ENCODE peak calls at places on chromosome 16, in six cellular contexts. One of them, this sample, is unnamed.

GRCh38 chr16:73064996-73065349 is 17.0 kb upstream of the ZFHX3 start:
- DNase-seq in RWPE1: no peak
- DNase-seq in tibial nerve: no peak
- DNase-seq in CD4-positive, alpha-beta T cell: no peak
- DNase-seq in astrocyte of the cerebellum: no peak
- DNase-seq in lower leg skin: no peak
- DNase-seq in this sample: no peak

GRCh38 chr16:14101415-14101814 is 30.3 kb downstream of the MRTFB start:
- DNase-seq in RWPE1: no peak
- DNase-seq in tibial nerve: no peak
- DNase-seq in CD4-positive, alpha-beta T cell: no peak
- DNase-seq in astrocyte of the cerebellum: no peak
- DNase-seq in lower leg skin: no peak
- DNase-seq in this sample: no peak

GRCh38 chr16:87252269-87252970 is 64.8 kb downstream of the C16orf95 start:
- DNase-seq in RWPE1: no peak
- DNase-seq in tibial nerve: no peak
- DNase-seq in CD4-positive, alpha-beta T cell: no peak
- DNase-seq in astrocyte of the cerebellum: no peak
- DNase-seq in lower leg skin: no peak
- DNase-seq in this sample: no peak

GRCh38 chr16:50781043-50781442 is 39.2 kb downstream of the CYLD start:
- DNase-seq in RWPE1: no peak
- DNase-seq in tibial nerve: no peak
- DNase-seq in CD4-positive, alpha-beta T cell: no peak
- DNase-seq in astrocyte of the cerebellum: no peak
- DNase-seq in lower leg skin: no peak
- DNase-seq in this sample: no peak

GRCh38 chr16:51049678-51050378 is 101.2 kb downstream of the SALL1 start:
- DNase-seq in RWPE1: no peak
- DNase-seq in tibial nerve: no peak
- DNase-seq in CD4-positive, alpha-beta T cell: no peak
- DNase-seq in astrocyte of the cerebellum: no peak
- DNase-seq in lower leg skin: no peak
- DNase-seq in this sample: no peak

GRCh38 chr16:89330177-89330856 is 112.8 kb downstream of the ZNF778 start:
- DNase-seq in RWPE1: peak
- DNase-seq in tibial nerve: no peak
- DNase-seq in CD4-positive, alpha-beta T cell: no peak
- DNase-seq in astrocyte of the cerebellum: no peak
- DNase-seq in lower leg skin: no peak
- DNase-seq in this sample: no peak

GRCh38 chr16:1983544-1984346 is at the start of gene GFER:
- DNase-seq in RWPE1: peak
- DNase-seq in tibial nerve: peak
- DNase-seq in CD4-positive, alpha-beta T cell: no peak
- DNase-seq in astrocyte of the cerebellum: peak
- DNase-seq in lower leg skin: peak
- DNase-seq in this sample: peak

GRCh38 chr16:89187337-89188063 is 12.8 kb downstream of the SLC22A31 start:
- DNase-seq in RWPE1: no peak
- DNase-seq in tibial nerve: no peak
- DNase-seq in CD4-positive, alpha-beta T cell: no peak
- DNase-seq in astrocyte of the cerebellum: no peak
- DNase-seq in lower leg skin: no peak
- DNase-seq in this sample: no peak

GRCh38 chr16:65125871-65126270 is 4.0 kb upstream of the CDH11 start:
- DNase-seq in RWPE1: no peak
- DNase-seq in tibial nerve: no peak
- DNase-seq in CD4-positive, alpha-beta T cell: no peak
- DNase-seq in astrocyte of the cerebellum: no peak
- DNase-seq in lower leg skin: no peak
- DNase-seq in this sample: no peak

GRCh38 chr16:87608400-87608985 is 6.2 kb downstream of the JPH3 start:
- DNase-seq in RWPE1: peak
- DNase-seq in tibial nerve: peak
- DNase-seq in CD4-positive, alpha-beta T cell: peak
- DNase-seq in astrocyte of the cerebellum: peak
- DNase-seq in lower leg skin: no peak
- DNase-seq in this sample: peak

GRCh38 chr16:21684199-21684598 is 20.4 kb downstream of the OTOA start:
- DNase-seq in RWPE1: no peak
- DNase-seq in tibial nerve: no peak
- DNase-seq in CD4-positive, alpha-beta T cell: peak
- DNase-seq in astrocyte of the cerebellum: no peak
- DNase-seq in lower leg skin: no peak
- DNase-seq in this sample: no peak

GRCh38 chr16:4011225-4011939 is 104.9 kb downstream of the ADCY9 start:
- DNase-seq in RWPE1: no peak
- DNase-seq in tibial nerve: no peak
- DNase-seq in CD4-positive, alpha-beta T cell: no peak
- DNase-seq in astrocyte of the cerebellum: peak
- DNase-seq in lower leg skin: no peak
- DNase-seq in this sample: no peak

GRCh38 chr16:53449816-53450517 is 15.7 kb downstream of the RBL2 start:
- DNase-seq in RWPE1: no peak
- DNase-seq in tibial nerve: no peak
- DNase-seq in CD4-positive, alpha-beta T cell: no peak
- DNase-seq in astrocyte of the cerebellum: no peak
- DNase-seq in lower leg skin: no peak
- DNase-seq in this sample: no peak

GRCh38 chr16:4093495-4094137 is 22.6 kb downstream of the ADCY9 start:
- DNase-seq in RWPE1: no peak
- DNase-seq in tibial nerve: no peak
- DNase-seq in CD4-positive, alpha-beta T cell: no peak
- DNase-seq in astrocyte of the cerebellum: no peak
- DNase-seq in lower leg skin: no peak
- DNase-seq in this sample: no peak

GRCh38 chr16:29834079-29834478 is 13.8 kb downstream of the MVP start:
- DNase-seq in RWPE1: no peak
- DNase-seq in tibial nerve: no peak
- DNase-seq in CD4-positive, alpha-beta T cell: no peak
- DNase-seq in astrocyte of the cerebellum: no peak
- DNase-seq in lower leg skin: no peak
- DNase-seq in this sample: no peak

GRCh38 chr16:9657659-9658058 is 524.6 kb downstream of the GRIN2A start:
- DNase-seq in RWPE1: no peak
- DNase-seq in tibial nerve: no peak
- DNase-seq in CD4-positive, alpha-beta T cell: no peak
- DNase-seq in astrocyte of the cerebellum: no peak
- DNase-seq in lower leg skin: no peak
- DNase-seq in this sample: no peak

GRCh38 chr16:21689107-21689506 is 25.3 kb downstream of the OTOA start:
- DNase-seq in RWPE1: no peak
- DNase-seq in tibial nerve: no peak
- DNase-seq in CD4-positive, alpha-beta T cell: no peak
- DNase-seq in astrocyte of the cerebellum: no peak
- DNase-seq in lower leg skin: no peak
- DNase-seq in this sample: no peak

GRCh38 chr16:35255816-35256215 is 1796.4 kb downstream of the TP53TG3F start:
- DNase-seq in RWPE1: no peak
- DNase-seq in tibial nerve: no peak
- DNase-seq in CD4-positive, alpha-beta T cell: no peak
- DNase-seq in astrocyte of the cerebellum: no peak
- DNase-seq in lower leg skin: no peak
- DNase-seq in this sample: no peak

GRCh38 chr16:21023509-21024202 is 123.1 kb downstream of the LYRM1 start:
- DNase-seq in RWPE1: no peak
- DNase-seq in tibial nerve: no peak
- DNase-seq in CD4-positive, alpha-beta T cell: no peak
- DNase-seq in astrocyte of the cerebellum: no peak
- DNase-seq in lower leg skin: no peak
- DNase-seq in this sample: no peak

GRCh38 chr16:50902457-50902856 is 160.6 kb downstream of the CYLD start:
- DNase-seq in RWPE1: no peak
- DNase-seq in tibial nerve: no peak
- DNase-seq in CD4-positive, alpha-beta T cell: no peak
- DNase-seq in astrocyte of the cerebellum: no peak
- DNase-seq in lower leg skin: no peak
- DNase-seq in this sample: no peak

GRCh38 chr16:83200005-83200779 is 573.4 kb downstream of the CDH13 start:
- DNase-seq in RWPE1: peak
- DNase-seq in tibial nerve: no peak
- DNase-seq in CD4-positive, alpha-beta T cell: no peak
- DNase-seq in astrocyte of the cerebellum: no peak
- DNase-seq in lower leg skin: no peak
- DNase-seq in this sample: no peak

GRCh38 chr16:89009343-89010209 is 32.6 kb upstream of the CBFA2T3 start:
- DNase-seq in RWPE1: no peak
- DNase-seq in tibial nerve: no peak
- DNase-seq in CD4-positive, alpha-beta T cell: no peak
- DNase-seq in astrocyte of the cerebellum: no peak
- DNase-seq in lower leg skin: no peak
- DNase-seq in this sample: no peak

GRCh38 chr16:9003322-9003721 is 39.6 kb upstream of the USP7 start:
- DNase-seq in RWPE1: no peak
- DNase-seq in tibial nerve: no peak
- DNase-seq in CD4-positive, alpha-beta T cell: no peak
- DNase-seq in astrocyte of the cerebellum: no peak
- DNase-seq in lower leg skin: no peak
- DNase-seq in this sample: no peak

GRCh38 chr16:87127766-87128147 is 189.4 kb downstream of the C16orf95 start:
- DNase-seq in RWPE1: no peak
- DNase-seq in tibial nerve: no peak
- DNase-seq in CD4-positive, alpha-beta T cell: no peak
- DNase-seq in astrocyte of the cerebellum: no peak
- DNase-seq in lower leg skin: no peak
- DNase-seq in this sample: no peak

GRCh38 chr16:27706156-27706705 is 156.3 kb downstream of the KATNIP start:
- DNase-seq in RWPE1: no peak
- DNase-seq in tibial nerve: no peak
- DNase-seq in CD4-positive, alpha-beta T cell: no peak
- DNase-seq in astrocyte of the cerebellum: no peak
- DNase-seq in lower leg skin: no peak
- DNase-seq in this sample: no peak

GRCh38 chr16:56788435-56788834 is 58.5 kb downstream of the NUP93 start:
- DNase-seq in RWPE1: no peak
- DNase-seq in tibial nerve: no peak
- DNase-seq in CD4-positive, alpha-beta T cell: no peak
- DNase-seq in astrocyte of the cerebellum: no peak
- DNase-seq in lower leg skin: no peak
- DNase-seq in this sample: no peak

GRCh38 chr16:56792960-56793359 is 63.0 kb downstream of the NUP93 start:
- DNase-seq in RWPE1: no peak
- DNase-seq in tibial nerve: no peak
- DNase-seq in CD4-positive, alpha-beta T cell: no peak
- DNase-seq in astrocyte of the cerebellum: no peak
- DNase-seq in lower leg skin: no peak
- DNase-seq in this sample: no peak

GRCh38 chr16:56793504-56793903 is 63.6 kb downstream of the NUP93 start:
- DNase-seq in RWPE1: no peak
- DNase-seq in tibial nerve: no peak
- DNase-seq in CD4-positive, alpha-beta T cell: no peak
- DNase-seq in astrocyte of the cerebellum: peak
- DNase-seq in lower leg skin: no peak
- DNase-seq in this sample: no peak

GRCh38 chr16:56787185-56787584 is 57.3 kb downstream of the NUP93 start:
- DNase-seq in RWPE1: no peak
- DNase-seq in tibial nerve: no peak
- DNase-seq in CD4-positive, alpha-beta T cell: no peak
- DNase-seq in astrocyte of the cerebellum: no peak
- DNase-seq in lower leg skin: no peak
- DNase-seq in this sample: no peak

DNA sequence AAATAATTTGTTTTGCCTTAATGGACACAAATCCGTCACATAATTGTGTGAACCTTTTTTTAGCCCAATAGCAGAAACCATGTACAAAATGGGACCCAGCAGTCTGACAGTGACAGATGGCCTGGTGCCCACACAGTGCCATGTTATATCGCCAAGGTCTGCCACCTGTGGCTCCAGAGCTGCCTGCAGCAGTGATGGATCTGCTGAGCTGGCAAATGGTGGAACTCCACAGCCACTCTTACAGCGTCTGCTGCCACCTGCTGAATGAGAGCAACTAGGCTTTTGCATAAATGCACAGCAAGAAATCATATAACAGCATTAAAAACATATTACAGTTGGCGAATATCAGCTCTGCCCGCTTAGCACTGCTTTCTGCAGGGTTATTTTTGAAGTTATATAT is 59.4 kb downstream of the NUP93 start:
- DNase-seq in RWPE1: peak
- DNase-seq in tibial nerve: no peak
- DNase-seq in CD4-positive, alpha-beta T cell: no peak
- DNase-seq in astrocyte of the cerebellum: peak
- DNase-seq in lower leg skin: peak
- DNase-seq in this sample: no peak
- TF ChIP-seq CTCF in RWPE1: peak
- TF ChIP-seq CTCF in tibial nerve: peak
- TF ChIP-seq CTCF in CD4-positive, alpha-beta T cell: no peak
- TF ChIP-seq CTCF in astrocyte of the cerebellum: peak
- TF ChIP-seq CTCF in lower leg skin: no peak
- TF ChIP-seq CTCF in this sample: peak

GRCh38 chr16:11742041-11742535 is 569 bp downstream of the TXNDC11 start:
- DNase-seq in RWPE1: peak
- DNase-seq in tibial nerve: peak
- DNase-seq in CD4-positive, alpha-beta T cell: no peak
- DNase-seq in astrocyte of the cerebellum: no peak
- DNase-seq in lower leg skin: peak
- DNase-seq in this sample: peak
- TF ChIP-seq CTCF in RWPE1: no peak
- TF ChIP-seq CTCF in tibial nerve: no peak
- TF ChIP-seq CTCF in CD4-positive, alpha-beta T cell: peak
- TF ChIP-seq CTCF in astrocyte of the cerebellum: no peak
- TF ChIP-seq CTCF in lower leg skin: no peak
- TF ChIP-seq CTCF in this sample: no peak

GRCh38 chr16:67932462-67932840 is 789 bp upstream of the CTRL start:
- DNase-seq in RWPE1: no peak
- DNase-seq in tibial nerve: no peak
- DNase-seq in CD4-positive, alpha-beta T cell: no peak
- DNase-seq in astrocyte of the cerebellum: no peak
- DNase-seq in lower leg skin: no peak
- DNase-seq in this sample: no peak

GRCh38 chr16:67930191-67930590 is 1.5 kb downstream of the CTRL start:
- DNase-seq in RWPE1: no peak
- DNase-seq in tibial nerve: no peak
- DNase-seq in CD4-positive, alpha-beta T cell: no peak
- DNase-seq in astrocyte of the cerebellum: no peak
- DNase-seq in lower leg skin: no peak
- DNase-seq in this sample: no peak

GRCh38 chr16:67930678-67931211 is 917 bp downstream of the CTRL start:
- DNase-seq in RWPE1: no peak
- DNase-seq in tibial nerve: no peak
- DNase-seq in CD4-positive, alpha-beta T cell: no peak
- DNase-seq in astrocyte of the cerebellum: no peak
- DNase-seq in lower leg skin: no peak
- DNase-seq in this sample: no peak

GRCh38 chr16:67933805-67934204 is 2.1 kb upstream of the CTRL start:
- DNase-seq in RWPE1: no peak
- DNase-seq in tibial nerve: no peak
- DNase-seq in CD4-positive, alpha-beta T cell: no peak
- DNase-seq in astrocyte of the cerebellum: no peak
- DNase-seq in lower leg skin: no peak
- DNase-seq in this sample: no peak

GRCh38 chr16:67931712-67932461 is at the start of gene CTRL:
- DNase-seq in RWPE1: no peak
- DNase-seq in tibial nerve: no peak
- DNase-seq in CD4-positive, alpha-beta T cell: no peak
- DNase-seq in astrocyte of the cerebellum: no peak
- DNase-seq in lower leg skin: no peak
- DNase-seq in this sample: no peak
- TF ChIP-seq CTCF in RWPE1: no peak
- TF ChIP-seq CTCF in tibial nerve: no peak
- TF ChIP-seq CTCF in CD4-positive, alpha-beta T cell: no peak
- TF ChIP-seq CTCF in astrocyte of the cerebellum: no peak
- TF ChIP-seq CTCF in lower leg skin: no peak
- TF ChIP-seq CTCF in this sample: peak

GRCh38 chr16:66660422-66661209 is 35.9 kb downstream of the CMTM4 start:
- DNase-seq in RWPE1: peak
- DNase-seq in tibial nerve: peak
- DNase-seq in CD4-positive, alpha-beta T cell: no peak
- DNase-seq in astrocyte of the cerebellum: peak
- DNase-seq in lower leg skin: peak
- DNase-seq in this sample: no peak
- TF ChIP-seq CTCF in RWPE1: peak
- TF ChIP-seq CTCF in tibial nerve: peak
- TF ChIP-seq CTCF in CD4-positive, alpha-beta T cell: no peak
- TF ChIP-seq CTCF in astrocyte of the cerebellum: peak
- TF ChIP-seq CTCF in lower leg skin: no peak
- TF ChIP-seq CTCF in this sample: peak

This sample was measured in type B pancreatic cell.